ENCODE peak calls at places on chromosomes 13 and 19, in eight cellular contexts. X is tibial nerve, Z is body of pancreas, T is uterus, M is breast epithelium, Y is esophagus squamous epithelium, W is upper lobe of left lung, K is endothelial cell of umbilical vein. B is an unnamed sample.

GRCh38 chr19:3609779-3610719 is 3.4 kb upstream of the TBXA2R start:
- DNase-seq in K (no peak), T (no peak), M (no peak), Z (no peak), X (no peak), Y (no peak), W (no peak), B (no peak)

GRCh38 chr13:105291987-105292386 is 1243.5 kb downstream of the EFNB2 start:
- DNase-seq in T (no peak), M (no peak), W (no peak), Z (no peak), K (no peak), X (no peak), Y (no peak), B (no peak)

GRCh38 chr13:79780240-79780639 is 299.3 kb downstream of the NDFIP2 start:
- DNase-seq in Y (no peak), W (no peak), T (no peak), X (no peak), M (no peak), Z (no peak), K (no peak), B (no peak)

GRCh38 chr13:82772802-82773201 is 1109.5 kb downstream of the SLITRK1 start:
- DNase-seq in M (no peak), Z (no peak), K (no peak), T (no peak), W (no peak), Y (no peak), X (no peak), B (no peak)

GRCh38 chr19:54646331-54646841 is 16.1 kb downstream of the LILRB1 start:
- DNase-seq in M (no peak), X (no peak), K (no peak), T (no peak), Z (no peak), W (no peak), Y (no peak), B (no peak)

GRCh38 chr13:51519839-51520238 is 64.4 kb upstream of the WDFY2 start:
- DNase-seq in W (no peak), Y (no peak), M (no peak), Z (no peak), X (no peak), T (no peak), K (no peak), B (no peak)

GRCh38 chr19:14497347-14497921 is 1.5 kb upstream of the GIPC1 start:
- DNase-seq in Z (no peak), K (peak; percentile 59), Y (no peak), T (no peak), W (peak; percentile 75), M (no peak), X (no peak), B (no peak)

GRCh38 chr13:75648446-75648845 is 12.3 kb downstream of the LMO7 start:
- DNase-seq in X (no peak), Y (no peak), K (no peak), Z (no peak), T (no peak), W (no peak), M (no peak), B (no peak)

GRCh38 chr13:111577956-111578595 is 257.6 kb downstream of the TEX29 start:
- DNase-seq in M (no peak), X (no peak), Y (no peak), T (no peak), W (no peak), Z (no peak), K (no peak), B (no peak)

GRCh38 chr19:39533791-39534190 is 1.1 kb upstream of the EID2B start:
- DNase-seq in K (no peak), T (no peak), M (no peak), X (no peak), W (no peak), Z (no peak), Y (no peak), B (no peak)

DNA sequence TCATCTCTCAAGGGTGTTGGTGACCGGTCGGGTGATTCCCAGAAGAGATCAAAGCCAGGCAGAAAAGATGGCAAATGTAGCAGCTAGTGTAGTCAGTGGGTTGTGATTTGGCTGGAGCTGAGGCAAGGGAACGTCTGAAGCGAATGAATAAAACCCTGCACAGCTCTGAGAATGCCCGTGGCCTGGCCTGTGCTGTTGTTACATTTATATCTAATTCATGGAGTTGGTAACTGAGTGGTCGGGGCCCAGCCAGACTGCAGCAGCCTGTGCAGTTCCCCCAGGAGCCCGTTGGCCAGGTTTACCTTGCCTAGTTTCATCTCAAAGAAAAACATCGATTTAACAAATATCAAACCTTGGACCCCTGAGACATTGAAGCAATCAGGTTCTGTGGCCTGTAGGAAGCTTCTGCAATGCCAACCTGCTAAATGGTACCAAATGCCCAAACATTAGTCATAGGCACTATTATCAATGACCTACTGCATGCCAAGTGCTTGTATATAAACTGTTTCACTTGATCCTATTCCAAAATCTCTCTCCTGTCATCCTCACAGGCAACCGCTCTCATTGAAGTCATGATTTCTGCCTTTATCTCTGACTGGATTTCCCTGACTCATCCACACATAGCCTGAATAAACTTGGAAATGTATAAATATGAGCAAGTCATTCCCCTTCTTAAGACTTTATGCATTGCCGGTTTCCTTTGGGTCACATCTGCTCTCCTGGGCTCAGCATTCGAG is 153.6 kb upstream of the SERP2 start:
- DNase-seq in Y (no peak), M (no peak), K (peak; percentile 53), W (no peak), X (no peak), Z (no peak), T (no peak), B (peak; percentile 71)
- H3K4me1 ChIP-seq in Y (peaks cover 13% of the 10 kb centered on the region), M (no peaks in the 10 kb centered on the region), K (peaks cover 5% of the 10 kb centered on the region), W (peaks cover 32% of the 10 kb centered on the region), X (no peaks in the 10 kb centered on the region), Z (peaks cover 26% of the 10 kb centered on the region), T (peaks cover under 1% of the 10 kb centered on the region), B (peaks cover 46% of the 10 kb centered on the region)

DNA sequence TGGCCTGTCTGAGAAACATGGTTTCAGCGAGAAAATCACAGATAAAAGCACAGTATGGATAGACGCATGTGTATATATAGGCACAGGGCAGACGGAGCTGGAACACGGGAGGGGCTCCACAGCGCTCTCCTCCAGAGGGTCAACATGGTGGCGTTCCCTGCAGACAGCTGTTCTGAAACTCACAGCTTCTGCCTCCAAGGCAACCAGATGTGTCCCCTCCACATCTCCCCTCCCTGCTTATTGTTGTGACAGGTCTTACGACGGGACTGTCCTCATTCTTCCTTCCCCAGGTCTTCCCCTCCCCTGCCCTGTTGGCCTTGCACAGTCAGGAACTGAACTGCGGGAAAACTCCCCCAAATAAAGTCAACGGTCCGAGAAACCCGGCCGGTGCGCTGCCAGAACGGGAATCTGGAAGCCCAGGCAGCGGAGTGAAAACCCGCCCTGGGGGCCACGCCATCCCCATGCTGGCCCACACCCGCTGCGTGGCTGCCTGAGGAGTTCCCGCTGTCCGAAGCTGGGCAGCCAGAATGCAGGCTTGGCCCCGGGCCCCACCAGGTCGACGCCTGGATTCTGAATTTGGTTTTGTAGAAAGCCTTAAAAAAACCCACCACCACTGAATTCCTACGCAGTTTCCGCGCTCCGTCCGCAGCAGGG is 2.7 kb upstream of the TIMM13 start:
- DNase-seq in Y (no peak), M (no peak), X (no peak), Z (no peak), K (no peak), T (no peak), W (no peak), B (no peak)
- TF ChIP-seq POLR2A in Y (no peak), M (no peak), X (no peak), Z (no peak), K (no peak), T (no peak), W (no peak), B (no peak)

GRCh38 chr19:49879243-49879960 is 1.9 kb downstream of the TBC1D17 start:
- DNase-seq in T (peak; percentile 24), M (no peak), W (no peak), Y (no peak), X (no peak), Z (no peak), K (no peak), B (no peak)
- H3K36me3 ChIP-seq in T (no peaks in the 10 kb centered on the region), M (peaks cover 8% of the 10 kb centered on the region), W (peaks cover 50% of the 10 kb centered on the region), Y (peaks cover 53% of the 10 kb centered on the region), X (peaks cover 20% of the 10 kb centered on the region), Z (peaks cover 38% of the 10 kb centered on the region), K (peaks cover 40% of the 10 kb centered on the region), B (peaks cover 54% of the 10 kb centered on the region)

DNA sequence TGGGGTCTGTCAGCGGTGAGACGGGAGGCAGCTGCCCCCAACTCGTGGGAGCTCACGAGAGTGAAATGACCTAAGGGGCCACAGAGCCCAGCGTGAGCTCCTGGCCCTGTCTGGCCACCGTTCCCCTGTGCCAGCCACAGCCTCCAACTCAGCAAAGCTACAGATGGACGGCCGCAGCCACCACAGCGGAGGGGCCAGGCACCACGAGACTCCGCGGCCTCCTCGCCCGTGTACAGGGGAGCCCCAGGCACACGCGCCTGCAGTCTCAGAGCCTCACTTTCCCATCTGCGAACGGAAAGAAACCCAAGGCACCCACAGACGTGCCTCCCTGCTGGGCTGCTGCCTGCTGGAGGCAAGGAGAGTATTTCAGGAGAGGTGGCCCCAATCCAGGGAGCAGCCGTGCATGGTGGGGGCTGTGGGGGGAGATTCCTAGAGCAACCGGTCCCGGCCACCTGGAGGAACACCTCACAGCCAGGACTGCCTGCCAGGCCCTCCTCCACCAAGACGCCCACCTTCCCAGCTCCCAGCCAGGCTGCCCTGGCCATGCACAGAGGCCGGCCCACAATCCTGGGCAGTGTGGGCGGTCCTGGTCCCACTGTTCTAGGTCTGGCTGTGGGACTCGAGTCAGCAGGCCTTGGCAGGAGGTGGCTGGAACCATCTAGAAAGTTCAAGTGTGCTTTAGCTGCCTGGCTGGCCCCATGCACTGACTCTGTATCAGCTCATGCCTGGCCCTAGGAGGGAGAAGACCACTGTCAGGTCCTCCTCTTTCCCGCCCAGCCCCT is 1.9 kb downstream of the MKNK2 start:
- DNase-seq in Y (no peak), K (no peak), W (no peak), Z (peak; percentile 32), M (no peak), X (no peak), T (no peak), B (no peak)
- H3K4me1 ChIP-seq in Y (peaks cover 79% of the 10 kb centered on the region), K (peaks cover 29% of the 10 kb centered on the region), W (peaks cover 75% of the 10 kb centered on the region), Z (peaks cover 84% of the 10 kb centered on the region), M (peaks cover 48% of the 10 kb centered on the region), X (no peaks in the 10 kb centered on the region), T (peaks cover 41% of the 10 kb centered on the region), B (peaks cover 85% of the 10 kb centered on the region)